ENCODE peak calls at places on chromosomes 2 and 18, in four cellular contexts. One of them, this sample, is unnamed.

GRCh38 chr2:44655401-44655864 is 286.1 kb upstream of the SIX3 start:
- DNase-seq in body of pancreas: no peak
- DNase-seq in tibial artery: no peak
- DNase-seq in Calu3: no peak
- DNase-seq in this sample: no peak

GRCh38 chr2:171346723-171347104 is 87.1 kb downstream of the METTL8 start:
- DNase-seq in tibial artery: no peak
- DNase-seq in body of pancreas: no peak
- DNase-seq in Calu3: no peak
- DNase-seq in this sample: no peak

GRCh38 chr2:98749053-98749450 is 18.1 kb upstream of the MGAT4A start:
- DNase-seq in tibial artery: peak; percentile 76
- DNase-seq in Calu3: no peak
- DNase-seq in body of pancreas: no peak
- DNase-seq in this sample: no peak

GRCh38 chr18:24296273-24296672 is 101.4 kb downstream of the OSBPL1A start:
- DNase-seq in body of pancreas: no peak
- DNase-seq in tibial artery: no peak
- DNase-seq in Calu3: no peak
- DNase-seq in this sample: no peak

GRCh38 chr2:102331311-102331980 is 20.1 kb downstream of the IL1RL1 start:
- DNase-seq in body of pancreas: no peak
- DNase-seq in tibial artery: no peak
- DNase-seq in Calu3: no peak
- DNase-seq in this sample: no peak

GRCh38 chr2:8882094-8882493 is 44.7 kb upstream of the KIDINS220 start:
- DNase-seq in body of pancreas: no peak
- DNase-seq in Calu3: peak; percentile 32
- DNase-seq in tibial artery: no peak
- DNase-seq in this sample: no peak

GRCh38 chr18:62122330-62122729 is 64.5 kb downstream of the PIGN start:
- DNase-seq in tibial artery: no peak
- DNase-seq in Calu3: no peak
- DNase-seq in body of pancreas: no peak
- DNase-seq in this sample: no peak

GRCh38 chr2:43448011-43448821 is 147.6 kb downstream of the THADA start:
- DNase-seq in Calu3: no peak
- DNase-seq in tibial artery: no peak
- DNase-seq in body of pancreas: no peak
- DNase-seq in this sample: no peak

GRCh38 chr2:124034265-124034664 is 9.2 kb downstream of the CNTNAP5 start:
- DNase-seq in tibial artery: no peak
- DNase-seq in Calu3: no peak
- DNase-seq in body of pancreas: no peak
- DNase-seq in this sample: no peak

GRCh38 chr2:117918608-117919007 is 95.3 kb downstream of the CCDC93 start:
- DNase-seq in tibial artery: no peak
- DNase-seq in body of pancreas: no peak
- DNase-seq in Calu3: no peak
- DNase-seq in this sample: no peak

GRCh38 chr2:82344670-82345069 is 2040.1 kb upstream of the LRRTM1 start:
- DNase-seq in Calu3: no peak
- DNase-seq in tibial artery: no peak
- DNase-seq in body of pancreas: no peak
- DNase-seq in this sample: no peak

GRCh38 chr2:45812039-45812500 is 160.6 kb downstream of the PRKCE start:
- DNase-seq in tibial artery: no peak
- DNase-seq in body of pancreas: no peak
- DNase-seq in Calu3: no peak
- DNase-seq in this sample: no peak

GRCh38 chr18:58287626-58288289 is 243.7 kb downstream of the NEDD4L start:
- DNase-seq in body of pancreas: peak; percentile 37
- DNase-seq in Calu3: peak; percentile 42
- DNase-seq in tibial artery: no peak
- DNase-seq in this sample: no peak

GRCh38 chr2:121342751-121343150 is 57.7 kb upstream of the TFCP2L1 start:
- DNase-seq in body of pancreas: no peak
- DNase-seq in tibial artery: no peak
- DNase-seq in Calu3: no peak
- DNase-seq in this sample: no peak

GRCh38 chr18:21444465-21445023 is 156.0 kb downstream of the ESCO1 start:
- DNase-seq in Calu3: peak; percentile 57
- DNase-seq in tibial artery: no peak
- DNase-seq in body of pancreas: peak; percentile 22
- DNase-seq in this sample: no peak

GRCh38 chr2:74457549-74458131 is 598 bp upstream of the WBP1 start:
- DNase-seq in body of pancreas: peak; percentile 71
- DNase-seq in tibial artery: peak; percentile 80
- DNase-seq in Calu3: peak; percentile 81
- DNase-seq in this sample: peak; percentile 87

GRCh38 chr2:120066708-120067547 is 54.1 kb downstream of the EPB41L5 start:
- DNase-seq in Calu3: peak; percentile 34
- DNase-seq in tibial artery: no peak
- DNase-seq in body of pancreas: peak; percentile 19
- DNase-seq in this sample: no peak

GRCh38 chr2:41720298-41720697 is 327.5 kb upstream of the PKDCC start:
- DNase-seq in tibial artery: no peak
- DNase-seq in body of pancreas: no peak
- DNase-seq in Calu3: no peak
- DNase-seq in this sample: no peak

GRCh38 chr18:10210077-10210476 is 244.4 kb upstream of the APCDD1 start:
- DNase-seq in Calu3: no peak
- DNase-seq in body of pancreas: no peak
- DNase-seq in tibial artery: no peak
- DNase-seq in this sample: no peak

GRCh38 chr2:101238930-101239759 is 13.5 kb upstream of the CNOT11 start:
- DNase-seq in body of pancreas: peak; percentile 88
- DNase-seq in tibial artery: no peak
- DNase-seq in Calu3: peak; percentile 77
- DNase-seq in this sample: no peak

GRCh38 chr2:20514596-20515269 is 67.9 kb downstream of the RHOB start:
- DNase-seq in body of pancreas: no peak
- DNase-seq in Calu3: peak; percentile 86
- DNase-seq in tibial artery: peak; percentile 85
- DNase-seq in this sample: no peak

GRCh38 chr2:74414913-74415761 is 6.3 kb downstream of the C2orf81 start:
- DNase-seq in tibial artery: peak; percentile 77
- DNase-seq in Calu3: peak; percentile 56
- DNase-seq in body of pancreas: peak; percentile 38
- DNase-seq in this sample: no peak

GRCh38 chr2:237128026-237128703 is 42.5 kb downstream of the COPS8 start:
- DNase-seq in Calu3: peak; percentile 88
- DNase-seq in tibial artery: peak; percentile 99
- DNase-seq in body of pancreas: peak; percentile 55
- DNase-seq in this sample: no peak

GRCh38 chr2:215613265-215613664 is 177.4 kb upstream of the FN1 start:
- DNase-seq in Calu3: peak; percentile 17
- DNase-seq in body of pancreas: no peak
- DNase-seq in tibial artery: no peak
- DNase-seq in this sample: no peak

GRCh38 chr2:232325324-232326273 is 53.0 kb upstream of the ALPP start:
- DNase-seq in Calu3: peak; percentile 67
- DNase-seq in body of pancreas: peak; percentile 50
- DNase-seq in tibial artery: peak; percentile 67
- DNase-seq in this sample: no peak

GRCh38 chr18:54767094-54767493 is 61.2 kb upstream of the RAB27B start:
- DNase-seq in tibial artery: no peak
- DNase-seq in Calu3: peak; percentile 66
- DNase-seq in body of pancreas: peak; percentile 37
- DNase-seq in this sample: no peak

GRCh38 chr2:12637754-12638153 is 79.0 kb upstream of the TRIB2 start:
- DNase-seq in tibial artery: no peak
- DNase-seq in Calu3: no peak
- DNase-seq in body of pancreas: no peak
- DNase-seq in this sample: no peak

GRCh38 chr2:159904565-159905281 is 106.7 kb upstream of the CD302 start:
- DNase-seq in body of pancreas: peak; percentile 68
- DNase-seq in tibial artery: peak; percentile 73
- DNase-seq in Calu3: peak; percentile 92
- DNase-seq in this sample: peak; percentile 68

GRCh38 chr2:205375453-205375852 is 306.8 kb upstream of the NRP2 start:
- DNase-seq in Calu3: no peak
- DNase-seq in body of pancreas: no peak
- DNase-seq in tibial artery: no peak
- DNase-seq in this sample: no peak

GRCh38 chr2:207133862-207134519 is 31.8 kb downstream of the KLF7 start:
- DNase-seq in Calu3: no peak
- DNase-seq in body of pancreas: no peak
- DNase-seq in tibial artery: peak; percentile 90
- DNase-seq in this sample: no peak

GRCh38 chr2:72993147-72993546 is 75.8 kb downstream of the EMX1 start:
- DNase-seq in tibial artery: peak; percentile 58
- DNase-seq in body of pancreas: peak; percentile 37
- DNase-seq in Calu3: peak; percentile 55
- DNase-seq in this sample: no peak

GRCh38 chr2:162312853-162313252 is 5.6 kb downstream of the IFIH1 start:
- DNase-seq in Calu3: no peak
- DNase-seq in tibial artery: no peak
- DNase-seq in body of pancreas: no peak
- DNase-seq in this sample: no peak

GRCh38 chr2:127358044-127358443 is 29.7 kb downstream of the MAP3K2 start:
- DNase-seq in Calu3: no peak
- DNase-seq in tibial artery: no peak
- DNase-seq in body of pancreas: no peak
- DNase-seq in this sample: no peak

GRCh38 chr18:52582516-52582915 is 242.5 kb downstream of the DCC start:
- DNase-seq in body of pancreas: no peak
- DNase-seq in tibial artery: no peak
- DNase-seq in Calu3: no peak
- DNase-seq in this sample: no peak

GRCh38 chr2:44166096-44166495 is 2.6 kb upstream of the PPM1B start:
- DNase-seq in tibial artery: no peak
- DNase-seq in Calu3: no peak
- DNase-seq in body of pancreas: no peak
- DNase-seq in this sample: no peak

GRCh38 chr2:234286118-234286598 is 210.7 kb downstream of the ARL4C start:
- DNase-seq in tibial artery: no peak
- DNase-seq in body of pancreas: no peak
- DNase-seq in Calu3: no peak
- DNase-seq in this sample: no peak

GRCh38 chr18:74271656-74272055 is 20.1 kb downstream of the CYB5A start:
- DNase-seq in Calu3: no peak
- DNase-seq in tibial artery: no peak
- DNase-seq in body of pancreas: no peak
- DNase-seq in this sample: no peak

GRCh38 chr18:40534748-40535147 is 1420.3 kb upstream of the PIK3C3 start:
- DNase-seq in tibial artery: no peak
- DNase-seq in body of pancreas: no peak
- DNase-seq in Calu3: no peak
- DNase-seq in this sample: no peak

GRCh38 chr18:76874643-76875389 is 52.5 kb downstream of the ZNF236 start:
- DNase-seq in tibial artery: no peak
- DNase-seq in Calu3: no peak
- DNase-seq in body of pancreas: no peak
- DNase-seq in this sample: no peak

This sample was measured in NK-92 treated with Interleukin-12 subunit alpha and Interleukin-12 subunit beta, amount 100 ng/mL, for 24 hours.